ENCODE peak calls at places on chromosome 20, in eight cellular contexts. M is hypothalamus; U is stimulated activated CD4-positive, alpha-beta T cell treated with anti-CD3 and anti-CD28 coated beads, Interleukin-1b, Interleukin-23, amount 100 ng/mL, for 48 hours; X is neural crest cell; V is lung microvascular endothelial cell; F is suprapubic skin; P is NCI-H1436 treated with DMSO at 0.1 percent for 48 hours; H is fibroblast of gingiva. R is an unnamed sample.

GRCh38 chr20:24981750-24982149 is 10.8 kb downstream of the APMAP start:
- DNase-seq in H (no peak), M (peak; percentile 38), F (peak; percentile 35), P (no peak), V (no peak), U (no peak), X (no peak), R (peak; percentile 17)

GRCh38 chr20:24648481-24648880 is 179.1 kb downstream of the SYNDIG1 start:
- DNase-seq in P (no peak), U (no peak), X (no peak), M (no peak), V (no peak), F (no peak), H (peak; percentile 90), R (no peak)

GRCh38 chr20:25220810-25221591 is 25.5 kb downstream of the ENTPD6 start:
- DNase-seq in P (no peak), H (no peak), M (no peak), U (no peak), V (no peak), F (no peak), X (no peak), R (peak; percentile 77)

GRCh38 chr20:17854307-17854903 is 114.2 kb downstream of the SNX5 start:
- DNase-seq in H (no peak), M (peak; percentile 54), F (no peak), U (no peak), P (no peak), X (peak; percentile 19), V (peak; percentile 61), R (peak; percentile 84)

GRCh38 chr20:15763344-15763743 is 809.9 kb downstream of the KIF16B start:
- DNase-seq in U (no peak), P (no peak), V (no peak), M (no peak), F (no peak), X (no peak), H (no peak), R (no peak)

GRCh38 chr20:37276494-37277252 is 12.8 kb upstream of the MANBAL start:
- DNase-seq in H (peak; percentile 85), X (no peak), F (no peak), M (peak; percentile 6), V (peak; percentile 79), U (no peak), P (no peak), R (peak; percentile 53)

GRCh38 chr20:1666802-1667201 is 9.2 kb upstream of the SIRPG start:
- DNase-seq in X (no peak), M (no peak), P (no peak), F (no peak), V (no peak), U (no peak), H (no peak), R (no peak)

GRCh38 chr20:47744803-47745202 is 40.5 kb downstream of the SULF2 start:
- DNase-seq in H (no peak), U (no peak), M (no peak), V (no peak), P (no peak), X (no peak), F (no peak), R (no peak)

GRCh38 chr20:3323398-3323797 is 84.1 kb downstream of the DNAAF9 start:
- DNase-seq in F (no peak), V (no peak), U (no peak), H (no peak), X (no peak), M (no peak), P (no peak), R (no peak)

GRCh38 chr20:2539341-2539740 is 3.0 kb downstream of the TMC2 start:
- DNase-seq in M (peak; percentile 47), U (no peak), P (no peak), H (no peak), V (no peak), X (no peak), F (no peak), R (no peak)

GRCh38 chr20:62149532-62150235 is 6.1 kb downstream of the SS18L1 start:
- DNase-seq in P (no peak), U (no peak), V (peak; percentile 7), M (no peak), H (no peak), F (no peak), X (no peak), R (no peak)

GRCh38 chr20:31705191-31705590 is 17.5 kb downstream of the BCL2L1 start:
- DNase-seq in U (no peak), V (no peak), H (no peak), P (no peak), X (no peak), M (no peak), F (no peak), R (no peak)

GRCh38 chr20:63151554-63152321 is 64.2 kb downstream of the YTHDF1 start:
- DNase-seq in X (no peak), V (peak; percentile 43), H (peak; percentile 5), U (no peak), F (no peak), P (no peak), M (no peak), R (no peak)

GRCh38 chr20:48075591-48076174 is 290.4 kb upstream of the SULF2 start:
- DNase-seq in H (no peak), M (no peak), F (no peak), P (no peak), U (no peak), X (no peak), V (no peak), R (no peak)

GRCh38 chr20:1897486-1897885 is 2.3 kb downstream of the SIRPA start:
- DNase-seq in P (no peak), V (peak; percentile 13), X (no peak), H (no peak), U (no peak), M (peak; percentile 36), F (peak; percentile 78), R (peak; percentile 43)

GRCh38 chr20:15865553-15865952 is 707.7 kb downstream of the KIF16B start:
- DNase-seq in P (no peak), F (no peak), V (no peak), M (no peak), U (no peak), H (no peak), X (no peak), R (no peak)

GRCh38 chr20:44033344-44033743 is 118.7 kb downstream of the TOX2 start:
- DNase-seq in X (no peak), H (peak; percentile 44), M (no peak), U (no peak), F (no peak), V (no peak), P (no peak), R (no peak)

GRCh38 chr20:16583444-16583843 is 10.2 kb upstream of the KIF16B start:
- DNase-seq in H (no peak), V (no peak), F (no peak), X (no peak), P (no peak), U (no peak), M (no peak), R (no peak)

GRCh38 chr20:18288748-18289705 is 700 bp downstream of the ZNF133 start:
- DNase-seq in P (no peak), M (no peak), X (no peak), F (peak; percentile 62), U (no peak), V (no peak), H (peak; percentile 8), R (no peak)

GRCh38 chr20:25136643-25137559 is 55.0 kb upstream of the VSX1 start:
- DNase-seq in V (peak; percentile 64), M (peak; percentile 86), U (no peak), X (no peak), F (no peak), H (peak; percentile 98), P (no peak), R (peak; percentile 49)

GRCh38 chr20:7155282-7155681 is 387.8 kb downstream of the BMP2 start:
- DNase-seq in P (peak; percentile 81), H (no peak), M (no peak), X (no peak), U (no peak), V (no peak), F (no peak), R (no peak)

GRCh38 chr20:40980106-40980827 is 48.4 kb upstream of the TOP1 start:
- DNase-seq in U (no peak), F (no peak), V (no peak), P (no peak), X (no peak), M (no peak), H (peak; percentile 87), R (no peak)

GRCh38 chr20:49945701-49946477 is 9.7 kb downstream of the RNF114 start:
- DNase-seq in H (no peak), X (no peak), M (no peak), V (no peak), U (no peak), P (no peak), F (no peak), R (no peak)

GRCh38 chr20:57033994-57034393 is 232.4 kb downstream of the BMP7 start:
- DNase-seq in V (no peak), F (no peak), M (no peak), H (no peak), P (no peak), X (no peak), U (no peak), R (no peak)

GRCh38 chr20:24998631-24999445 is 6.3 kb upstream of the APMAP start:
- DNase-seq in H (peak; percentile 21), F (no peak), X (no peak), V (no peak), P (no peak), M (no peak), U (no peak), R (peak; percentile 14)

GRCh38 chr20:10602141-10602660 is 71.6 kb downstream of the JAG1 start:
- DNase-seq in U (no peak), P (no peak), H (no peak), F (no peak), M (no peak), V (no peak), X (no peak), R (no peak)

GRCh38 chr20:57772349-57772964 is 62.6 kb upstream of the PMEPA1 start:
- DNase-seq in M (no peak), H (peak; percentile 36), P (no peak), U (peak; percentile 35), X (no peak), V (peak; percentile 74), F (peak; percentile 46), R (no peak)

GRCh38 chr20:25079171-25079570 is 2.8 kb downstream of the VSX1 start:
- DNase-seq in P (no peak), V (no peak), U (no peak), F (no peak), M (no peak), H (no peak), X (no peak), R (peak; percentile 72)

GRCh38 chr20:60138263-60139127 is 180.3 kb downstream of the CDH26 start:
- DNase-seq in X (no peak), H (no peak), F (no peak), V (no peak), P (no peak), U (peak; percentile 62), M (peak; percentile 7), R (peak; percentile 72)

GRCh38 chr20:18857640-18858039 is 44.1 kb downstream of the SCP2D1 start:
- DNase-seq in V (no peak), P (no peak), M (no peak), F (no peak), H (no peak), X (no peak), U (no peak), R (no peak)

GRCh38 chr20:48176139-48176538 is 390.9 kb upstream of the SULF2 start:
- DNase-seq in H (no peak), X (no peak), M (no peak), F (no peak), P (no peak), V (no peak), U (no peak), R (no peak)

GRCh38 chr20:50589548-50590347 is 79.6 kb downstream of the PTPN1 start:
- DNase-seq in U (no peak), V (no peak), M (no peak), H (no peak), F (no peak), P (no peak), X (no peak), R (no peak)

GRCh38 chr20:57900226-57900905 is 190.6 kb upstream of the PMEPA1 start:
- DNase-seq in F (no peak), U (no peak), P (no peak), M (no peak), V (no peak), X (no peak), H (no peak), R (no peak)

GRCh38 chr20:19750207-19750606 is 7.9 kb upstream of the RIN2 start:
- DNase-seq in P (no peak), F (no peak), X (no peak), V (no peak), M (no peak), H (no peak), U (no peak), R (peak; percentile 16)

R was measured in colonic mucosa.